ENCODE peak calls at places on chromosome 14, in nine cellular contexts. Z, I, W, V, S, C, E, Y and R are unnamed samples.

GRCh38 chr14:35331605-35332516 is 39.7 kb downstream of the PSMA6 start:
- DNase-seq in W (no peak), Z (peak), C (no peak), E (peak), V (peak), I (no peak), Y (peak), S (no peak), R (no peak)

GRCh38 chr14:89908712-89909450 is 45.6 kb downstream of the EFCAB11 start:
- DNase-seq in C (no peak), V (no peak), Z (no peak), W (no peak), E (no peak), I (no peak), S (no peak), Y (no peak), R (no peak)

GRCh38 chr14:98993818-98994217 is 278.2 kb downstream of the BCL11B start:
- DNase-seq in Y (no peak), V (no peak), W (no peak), S (no peak), I (no peak), E (no peak), C (no peak), Z (no peak), R (no peak)

GRCh38 chr14:92022036-92022435 is 17.8 kb downstream of the TRIP11 start:
- DNase-seq in V (no peak), W (no peak), C (no peak), S (no peak), E (no peak), I (no peak), Z (no peak), Y (no peak), R (no peak)

GRCh38 chr14:104140463-104141331 is 2.3 kb downstream of the KIF26A start:
- DNase-seq in C (no peak), Z (no peak), I (peak), S (no peak), E (peak), Y (peak), W (no peak), V (no peak), R (peak)

GRCh38 chr14:91354221-91354916 is 63.3 kb downstream of the CCDC88C start:
- DNase-seq in W (no peak), I (no peak), S (no peak), Y (no peak), Z (no peak), V (no peak), E (no peak), C (no peak), R (no peak)

GRCh38 chr14:22994762-22995275 is 12.5 kb upstream of the AJUBA start:
- DNase-seq in Y (no peak), I (no peak), C (peak), Z (peak), W (peak), S (no peak), V (no peak), E (peak), R (peak)

GRCh38 chr14:104895786-104896642 is 28.7 kb upstream of the PLD4 start:
- DNase-seq in Z (no peak), W (no peak), Y (peak), E (peak), V (peak), S (no peak), I (no peak), C (no peak), R (peak)

GRCh38 chr14:77324289-77324688 is 3.5 kb downstream of the GSTZ1 start:
- DNase-seq in C (no peak), Y (no peak), W (no peak), E (no peak), V (no peak), Z (no peak), I (no peak), S (no peak), R (peak)

GRCh38 chr14:34461334-34462131 is 507 bp downstream of the SPTSSA start:
- DNase-seq in I (peak), E (peak), S (no peak), V (peak), Z (peak), C (peak), W (peak), Y (peak), R (peak)

GRCh38 chr14:33291529-33292104 is 352.9 kb downstream of the NPAS3 start:
- DNase-seq in C (no peak), I (no peak), V (no peak), E (no peak), Y (no peak), W (no peak), Z (no peak), S (no peak), R (no peak)

GRCh38 chr14:52329678-52330376 is 15.7 kb downstream of the PTGER2 start:
- DNase-seq in C (no peak), I (no peak), Z (no peak), V (no peak), Y (no peak), W (no peak), E (no peak), S (no peak), R (no peak)

GRCh38 chr14:106021832-106022231 is 495.4 kb downstream of the TMEM121 start:
- DNase-seq in S (no peak), E (no peak), Y (no peak), Z (no peak), I (no peak), V (no peak), C (no peak), W (no peak), R (no peak)

GRCh38 chr14:21084988-21085853 is 13.2 kb downstream of the ZNF219 start:
- DNase-seq in V (no peak), I (peak), Y (no peak), W (no peak), C (no peak), Z (no peak), E (no peak), S (no peak), R (peak)

GRCh38 chr14:75023108-75023507 is 20.4 kb downstream of the EIF2B2 start:
- DNase-seq in S (no peak), V (no peak), C (no peak), E (no peak), Y (no peak), I (no peak), Z (no peak), W (no peak), R (no peak)

GRCh38 chr14:98144964-98145363 is 1127.0 kb downstream of the BCL11B start:
- DNase-seq in Y (no peak), I (no peak), C (no peak), W (no peak), V (no peak), S (no peak), E (no peak), Z (no peak), R (no peak)

GRCh38 chr14:61176686-61177085 is 104.5 kb downstream of the TMEM30B start:
- DNase-seq in I (no peak), Z (no peak), Y (no peak), C (no peak), V (no peak), W (no peak), E (no peak), S (no peak), R (no peak)
- TF ChIP-seq POLR2A in I (no peak), Z (no peak), Y (no peak), C (no peak), V (no peak), W (no peak), E (no peak), S (no peak), R (no peak)

DNA sequence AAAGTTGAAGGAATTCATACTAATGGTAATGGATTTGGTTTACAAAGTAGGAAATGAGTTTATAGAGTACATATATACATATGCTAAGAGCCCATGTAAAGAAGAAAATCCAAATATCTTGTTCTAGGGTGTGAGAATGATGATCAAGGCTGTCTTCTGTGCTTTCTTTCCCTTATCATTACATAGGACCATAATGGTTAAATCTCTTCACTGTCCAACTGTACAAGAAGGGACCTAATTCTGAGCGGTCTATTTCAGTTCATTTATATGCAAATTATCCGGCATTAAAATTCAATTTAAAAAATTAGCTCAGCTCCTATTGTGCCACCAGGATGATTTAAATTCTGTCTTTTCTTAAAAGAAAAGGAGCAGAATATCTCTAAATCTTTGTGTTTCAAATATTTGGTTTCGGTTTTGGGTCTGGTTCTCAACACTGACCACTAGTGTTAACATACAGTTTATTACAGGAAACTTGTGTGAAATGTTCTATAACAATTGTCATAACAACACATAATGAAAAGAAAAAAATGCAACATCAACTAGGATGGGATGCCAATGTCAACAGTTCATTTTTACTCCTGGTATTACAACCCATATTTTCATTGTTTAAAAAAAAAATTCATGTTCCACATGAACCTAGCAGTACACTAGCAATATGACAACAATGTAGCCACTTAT is 16.8 kb downstream of the OR4K1 start:
- DNase-seq in I (no peak), Z (no peak), C (no peak), Y (no peak), W (no peak), V (no peak), S (no peak), E (no peak), R (no peak)
- H3K4me3 ChIP-seq in I (no peak), Z (peak), C (no peak), Y (no peak), W (no peak), V (no peak), S (no peak), E (no peak), R (no peak)

GRCh38 chr14:24307575-24308341 is at the start of gene CIDEB:
- DNase-seq in V (peak), Y (peak), E (peak), S (no peak), I (peak), Z (peak), W (peak), C (peak), R (peak)
- TF ChIP-seq POLR2A in V (peak), Y (peak), E (peak), S (peak), I (no peak), Z (peak), W (no peak), C (no peak), R (no peak)

GRCh38 chr14:58884442-58884841 is 246.7 kb downstream of the DACT1 start:
- DNase-seq in I (no peak), E (no peak), Z (peak), W (no peak), S (no peak), Y (no peak), C (no peak), V (no peak), R (no peak)

GRCh38 chr14:58882577-58883018 is 244.8 kb downstream of the DACT1 start:
- DNase-seq in Y (no peak), W (no peak), S (no peak), C (no peak), E (no peak), Z (no peak), V (no peak), I (peak), R (no peak)

DNA sequence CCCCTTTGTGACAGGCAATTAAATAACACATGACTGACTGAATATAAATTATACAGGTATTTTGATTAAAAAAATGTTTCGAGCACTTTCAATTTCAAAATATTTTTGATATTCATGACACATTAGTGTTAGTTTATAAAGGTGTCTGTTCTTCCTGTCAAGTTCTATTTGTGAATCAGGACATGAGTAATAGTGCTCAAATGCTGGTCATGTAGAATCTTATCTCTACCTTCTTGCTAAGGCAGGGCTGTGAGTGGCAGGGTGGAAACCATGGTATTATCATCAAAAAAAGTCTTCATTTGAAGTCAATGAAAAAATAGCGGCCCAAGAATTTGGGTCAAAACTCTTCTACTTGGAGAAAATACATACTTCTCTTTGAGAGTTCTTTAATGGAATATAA is 250.2 kb downstream of the DACT1 start:
- DNase-seq in W (no peak), V (no peak), Z (no peak), S (no peak), I (no peak), E (no peak), Y (no peak), C (no peak), R (no peak)
- H3K4me3 ChIP-seq in W (no peak), V (no peak), Z (no peak), S (no peak), I (no peak), E (no peak), Y (no peak), C (no peak), R (no peak)

GRCh38 chr14:93970967-93971634 is 5.3 kb downstream of the ASB2 start:
- DNase-seq in W (no peak), C (no peak), I (no peak), V (peak), Y (peak), E (no peak), Z (no peak), S (no peak), R (no peak)
- TF ChIP-seq POLR2A in W (no peak), C (no peak), I (no peak), V (no peak), Y (no peak), E (no peak), Z (no peak), S (peak), R (no peak)

GRCh38 chr14:50834802-50835276 is 3.9 kb upstream of the NIN start:
- DNase-seq in V (no peak), Z (peak), C (no peak), S (no peak), I (no peak), E (no peak), Y (no peak), W (no peak), R (no peak)
- H3K4me3 ChIP-seq in V (no peak), Z (no peak), C (no peak), S (no peak), I (no peak), E (no peak), Y (no peak), W (no peak), R (no peak)

GRCh38 chr14:60206837-60207533 is 41.8 kb upstream of the DHRS7 start:
- DNase-seq in E (no peak), Z (no peak), I (no peak), Y (no peak), S (peak), V (no peak), W (no peak), C (no peak), R (no peak)
- TF ChIP-seq POLR2A in E (no peak), Z (no peak), I (no peak), Y (no peak), S (no peak), V (no peak), W (no peak), C (no peak), R (no peak)

GRCh38 chr14:43539210-43539609 is 967.9 kb downstream of the FSCB start:
- DNase-seq in Z (peak), E (peak), W (no peak), C (peak), Y (no peak), I (no peak), V (no peak), S (no peak), R (no peak)
- H3K4me3 ChIP-seq in Z (peak), E (no peak), W (no peak), C (no peak), Y (no peak), I (peak), V (no peak), S (no peak), R (peak)